ENCODE peak calls at places on chromosomes 3 and 15, in six cellular contexts. Z is EH, P is NCI-H1105 treated with DMSO at 0.1 percent for 48 hours, R is Calu3, H is AML-193, K is H54. U is an unnamed sample.

GRCh38 chr3:13537926-13538325 is 11.0 kb upstream of the FBLN2 start:
- DNase-seq in Z (peak), P (no peak), R (peak), H (no peak), K (peak), U (peak)

GRCh38 chr3:29091599-29092189 is 189.2 kb upstream of the RBMS3 start:
- DNase-seq in Z (no peak), P (no peak), R (no peak), H (no peak), K (no peak), U (no peak)

GRCh38 chr3:133292251-133292650 is 107.6 kb upstream of the BFSP2 start:
- DNase-seq in Z (no peak), P (peak), R (no peak), H (no peak), K (no peak), U (no peak)

GRCh38 chr3:98778852-98779379 is 15.8 kb downstream of the ST3GAL6 start:
- DNase-seq in Z (peak), P (no peak), R (peak), H (peak), K (peak), U (peak)

GRCh38 chr3:31377045-31377642 is 155.6 kb upstream of the STT3B start:
- DNase-seq in Z (peak), P (no peak), R (peak), H (no peak), K (peak), U (peak)

GRCh38 chr15:59299919-59300617 is 72.6 kb downstream of the MYO1E start:
- DNase-seq in Z (peak), P (no peak), R (peak), H (peak), K (peak), U (peak)

GRCh38 chr3:53222183-53222901 is 33.5 kb downstream of the TKT start:
- DNase-seq in Z (no peak), P (no peak), R (no peak), H (no peak), K (no peak), U (peak)

GRCh38 chr15:78394981-78395619 is 42.9 kb upstream of the IREB2 start:
- DNase-seq in Z (no peak), P (no peak), R (no peak), H (no peak), K (no peak), U (no peak)

U was measured in Caki2.